ENCODE peak calls at places on chromosomes 2 and 18, in five cellular contexts. R is right atrium auricular region, E is PC-3, U is neural progenitor cell, T is transverse colon. J is an unnamed sample.

GRCh38 chr18:64720781-64721464 is 572.0 kb upstream of the LINC00305 start:
- DNase-seq in R (no peak), T (peak; percentile 46), E (peak; percentile 15), U (peak; percentile 78), J (no peak)

GRCh38 chr2:54597153-54597827 is 126.2 kb upstream of the EML6 start:
- DNase-seq in U (no peak), T (peak; percentile 68), R (no peak), E (no peak), J (no peak)

GRCh38 chr2:162226836-162227235 is 16.4 kb downstream of the FAP start:
- DNase-seq in T (no peak), U (no peak), R (no peak), E (no peak), J (no peak)

GRCh38 chr2:239380831-239381708 is 19.8 kb downstream of the HDAC4 start:
- DNase-seq in T (peak; percentile 35), R (no peak), U (no peak), E (no peak), J (no peak)

GRCh38 chr18:61551586-61551985 is 218.4 kb downstream of the CDH20 start:
- DNase-seq in U (peak; percentile 81), T (peak; percentile 20), R (no peak), E (peak; percentile 82), J (peak; percentile 83)

GRCh38 chr2:149858916-149859634 is 271.5 kb upstream of the MMADHC start:
- DNase-seq in T (no peak), E (peak; percentile 65), U (no peak), R (no peak), J (peak; percentile 71)

GRCh38 chr2:173763641-173764040 is 201.5 kb downstream of the SP3 start:
- DNase-seq in T (no peak), U (no peak), E (no peak), R (no peak), J (no peak)

GRCh38 chr2:36834721-36835120 is 131.6 kb downstream of the STRN start:
- DNase-seq in R (no peak), T (no peak), U (no peak), E (no peak), J (no peak)

GRCh38 chr18:24368749-24369148 is 28.9 kb downstream of the OSBPL1A start:
- DNase-seq in R (no peak), E (peak; percentile 28), T (no peak), U (no peak), J (peak; percentile 86)

GRCh38 chr2:187271825-187272224 is 176.2 kb downstream of the CALCRL start:
- DNase-seq in U (no peak), R (no peak), T (no peak), E (no peak), J (no peak)

GRCh38 chr2:10863837-10864236 is 47.9 kb upstream of the KCNF1 start:
- DNase-seq in R (no peak), E (no peak), U (no peak), T (peak; percentile 24), J (no peak)

GRCh38 chr2:174344716-174345472 is 10.1 kb downstream of the SP9 start:
- DNase-seq in E (peak; percentile 89), T (no peak), R (no peak), U (peak; percentile 54), J (peak; percentile 83)

GRCh38 chr2:48838029-48838428 is 82.5 kb upstream of the LHCGR start:
- DNase-seq in R (no peak), E (no peak), T (no peak), U (no peak), J (no peak)

GRCh38 chr2:96601382-96602292 is 36.5 kb downstream of the KANSL3 start:
- DNase-seq in T (no peak), R (no peak), U (no peak), E (no peak), J (no peak)

GRCh38 chr2:136057023-136057801 is 60.7 kb downstream of the CXCR4 start:
- DNase-seq in T (no peak), U (no peak), R (no peak), E (no peak), J (no peak)

GRCh38 chr2:85737481-85737880 is 16.3 kb upstream of the ATOH8 start:
- DNase-seq in E (peak; percentile 22), U (no peak), R (peak; percentile 96), T (peak; percentile 68), J (peak; percentile 73)

GRCh38 chr18:54358495-54358793 is 738 bp downstream of the C18orf54 start:
- DNase-seq in R (no peak), T (no peak), U (no peak), E (peak; percentile 23), J (peak; percentile 13)

GRCh38 chr18:519019-519879 is 18.7 kb upstream of the COLEC12 start:
- DNase-seq in R (no peak), T (peak; percentile 23), E (no peak), U (no peak), J (no peak)

GRCh38 chr2:192197387-192197786 is 2.7 kb upstream of the TMEFF2 start:
- DNase-seq in E (peak; percentile 56), R (no peak), U (no peak), T (no peak), J (peak; percentile 19)
- TF ChIP-seq CTCF in E (peak; percentile 55), R (no peak), U (peak; percentile 28), T (no peak), J (no peak)

GRCh38 chr2:212957184-212957583 is 194.2 kb downstream of the IKZF2 start:
- DNase-seq in R (no peak), T (no peak), E (no peak), U (no peak), J (no peak)
- H3K4me3 ChIP-seq in R (no peak overlapping the region), T (no peak overlapping the region), E (no peak overlapping the region), U (no peak overlapping the region), J (no peak overlapping the region)

DNA sequence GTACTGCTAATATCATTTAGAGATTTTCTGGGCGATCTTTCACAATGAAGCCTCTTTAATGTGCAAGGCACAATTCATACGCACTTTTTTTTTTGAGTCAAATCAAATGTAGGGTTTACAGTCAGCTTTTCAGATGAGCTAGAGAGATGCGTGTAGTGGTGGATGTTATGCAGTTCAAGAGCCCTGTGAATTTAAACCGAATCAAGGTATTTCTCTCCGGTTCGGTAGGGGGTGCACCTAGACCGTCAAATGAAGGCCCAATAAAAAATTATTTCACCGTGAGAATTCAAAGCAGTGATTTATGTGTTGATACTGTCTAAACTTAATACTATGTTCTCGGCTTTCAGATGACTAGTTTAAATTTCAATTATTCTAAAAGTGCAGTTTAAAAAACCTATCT is 1.1 kb downstream of the PTH2R start:
- DNase-seq in R (no peak), U (peak; percentile 43), E (peak; percentile 55), T (no peak), J (peak; percentile 20)
- TF ChIP-seq CTCF in R (no peak), U (peak; percentile 70), E (peak; percentile 70), T (peak; percentile 19), J (peak; percentile 22)

GRCh38 chr18:78689606-78690005 is 290.0 kb upstream of the SALL3 start:
- DNase-seq in R (no peak), U (no peak), E (no peak), T (no peak), J (no peak)

GRCh38 chr18:78697446-78697845 is 282.2 kb upstream of the SALL3 start:
- DNase-seq in E (no peak), R (no peak), T (no peak), U (no peak), J (no peak)

GRCh38 chr18:78696698-78697435 is 282.8 kb upstream of the SALL3 start:
- DNase-seq in U (no peak), T (no peak), E (no peak), R (no peak), J (no peak)

GRCh38 chr18:78692105-78692504 is 287.5 kb upstream of the SALL3 start:
- DNase-seq in R (no peak), U (no peak), E (no peak), T (no peak), J (no peak)

DNA sequence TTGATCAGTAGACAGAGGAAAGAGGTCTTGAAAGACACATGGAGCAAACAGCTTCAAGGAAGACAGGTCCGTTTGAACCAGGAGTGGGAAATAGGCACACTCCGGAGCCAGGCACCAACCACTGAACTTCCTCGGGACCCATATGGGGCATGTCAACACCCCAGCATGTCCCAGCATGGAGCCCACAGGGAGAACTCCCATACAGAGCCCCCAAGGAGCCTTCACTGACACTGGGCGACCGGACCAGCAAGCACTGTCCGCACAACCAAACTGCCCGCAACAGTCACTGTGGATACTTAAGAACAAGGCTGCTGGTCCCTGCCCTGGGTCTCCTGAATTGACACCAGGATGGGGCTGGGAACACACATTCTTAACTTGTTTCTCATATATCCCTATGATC is 286.2 kb upstream of the SALL3 start:
- DNase-seq in E (no peak), U (no peak), R (no peak), T (no peak), J (no peak)
- H3K4me3 ChIP-seq in E (no peak overlapping the region), U (no peak overlapping the region), R (no peak overlapping the region), T (no peak overlapping the region), J (no peak overlapping the region)

GRCh38 chr18:25561923-25562322 is 210.0 kb upstream of the ZNF521 start:
- DNase-seq in E (peak; percentile 31), R (no peak), T (peak; percentile 10), U (peak; percentile 48), J (no peak)
- TF ChIP-seq CTCF in E (peak; percentile 37), R (no peak), T (peak; percentile 39), U (peak; percentile 55), J (no peak)

DNA sequence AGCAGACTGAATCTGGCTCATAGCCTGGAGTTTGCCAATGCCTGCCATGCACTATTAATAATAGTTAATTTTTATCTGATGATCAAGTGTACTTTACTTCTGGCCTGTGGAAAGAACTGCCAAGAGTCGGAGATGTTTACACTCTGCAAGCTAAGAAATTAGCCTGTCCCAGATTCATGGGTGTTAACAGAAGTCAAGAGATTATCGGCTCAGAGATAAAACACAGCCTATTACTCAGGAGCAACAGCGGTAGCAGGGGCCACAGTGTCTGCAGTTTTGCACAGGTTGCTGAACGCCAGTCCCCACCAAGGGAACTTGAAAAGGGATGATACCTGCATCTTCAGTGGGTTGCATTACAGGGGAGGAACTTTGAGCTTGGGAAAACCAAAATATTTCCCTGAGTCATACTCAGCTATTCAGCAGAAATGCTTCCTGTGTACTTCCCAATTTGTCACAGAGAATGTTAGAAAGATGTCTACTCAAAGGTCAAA is 4.3 kb upstream of the ADI1 start:
- DNase-seq in E (peak; percentile 75), U (no peak), T (no peak), R (no peak), J (peak; percentile 39)
- H3K4me3 ChIP-seq in E (peak overlapping the region; percentile 38), U (no peak overlapping the region), T (no peak overlapping the region), R (no peak overlapping the region), J (no peak overlapping the region)